ENCODE peak calls at places on chromosomes 7 and 10, in eight cellular contexts. K is stomach, V is HepG2, P is heart left ventricle, A is A549, Y is ovary, G is HCT116, F is tibial nerve. C is an unnamed sample.

GRCh38 chr7:85528581-85528980 is 341.7 kb upstream of the SEMA3D start:
- DNase-seq in K (no peak), V (no peak), P (no peak), A (no peak), Y (no peak), G (no peak), F (no peak), C (no peak)

GRCh38 chr7:32217841-32218467 is 147.7 kb upstream of the PDE1C start:
- DNase-seq in K (no peak), V (no peak), P (no peak), A (no peak), Y (no peak), G (no peak), F (no peak), C (no peak)

GRCh38 chr7:30207376-30207775 is 72.6 kb downstream of the MTURN start:
- DNase-seq in K (no peak), V (no peak), P (no peak), A (no peak), Y (no peak), G (no peak), F (no peak), C (no peak)

GRCh38 chr10:8283986-8284385 is 229.5 kb downstream of the GATA3 start:
- DNase-seq in K (no peak), V (no peak), P (no peak), A (no peak), Y (no peak), G (no peak), F (no peak), C (no peak)

GRCh38 chr7:128792471-128793183 is 859 bp downstream of the CCDC136 start:
- DNase-seq in K (no peak), V (no peak), P (no peak), A (no peak), Y (no peak), G (no peak), F (no peak), C (no peak)

GRCh38 chr7:117323877-117324699 is 1.2 kb upstream of the WNT2 start:
- DNase-seq in K (no peak), V (no peak), P (peak), A (peak), Y (peak), G (no peak), F (peak), C (no peak)

GRCh38 chr10:96257944-96258343 is 13.4 kb downstream of the BLNK start:
- DNase-seq in K (no peak), V (no peak), P (no peak), A (no peak), Y (no peak), G (no peak), F (peak), C (peak)

GRCh38 chr10:7098160-7098762 is 312.6 kb downstream of the SFMBT2 start:
- DNase-seq in K (no peak), V (no peak), P (no peak), A (no peak), Y (no peak), G (no peak), F (no peak), C (no peak)

GRCh38 chr10:70604106-70604505 is 1.6 kb upstream of the PRF1 start:
- DNase-seq in K (no peak), V (no peak), P (no peak), A (no peak), Y (no peak), G (no peak), F (no peak), C (no peak)

GRCh38 chr10:16049050-16049449 is 188.7 kb upstream of the MINDY3 start:
- DNase-seq in K (no peak), V (no peak), P (no peak), A (peak), Y (no peak), G (no peak), F (no peak), C (no peak)

GRCh38 chr10:85317827-85318226 is 989.4 kb downstream of the CCSER2 start:
- DNase-seq in K (no peak), V (no peak), P (no peak), A (no peak), Y (no peak), G (no peak), F (no peak), C (no peak)

GRCh38 chr7:79495544-79496272 is 42.2 kb upstream of the MAGI2 start:
- DNase-seq in K (no peak), V (no peak), P (no peak), A (no peak), Y (no peak), G (no peak), F (no peak), C (no peak)

GRCh38 chr7:95055295-95055694 is 147.9 kb downstream of the PPP1R9A start:
- DNase-seq in K (no peak), V (no peak), P (no peak), A (no peak), Y (no peak), G (no peak), F (no peak), C (no peak)

GRCh38 chr10:13382759-13383753 is 35.0 kb upstream of the SEPHS1 start:
- DNase-seq in K (peak), V (no peak), P (no peak), A (no peak), Y (no peak), G (no peak), F (no peak), C (peak)

GRCh38 chr10:101450277-101451080 is 96.5 kb downstream of the BTRC start:
- DNase-seq in K (no peak), V (no peak), P (no peak), A (no peak), Y (no peak), G (no peak), F (no peak), C (no peak)

GRCh38 chr10:126224967-126225671 is 163.2 kb downstream of the ADAM12 start:
- DNase-seq in K (no peak), V (no peak), P (no peak), A (no peak), Y (no peak), G (no peak), F (no peak), C (no peak)

GRCh38 chr10:132679640-132680039 is 106.3 kb downstream of the NKX6-2 start:
- DNase-seq in K (no peak), V (no peak), P (no peak), A (no peak), Y (peak), G (no peak), F (no peak), C (no peak)

GRCh38 chr7:137986252-137987010 is 15.5 kb downstream of the CREB3L2 start:
- DNase-seq in K (peak), V (peak), P (no peak), A (no peak), Y (peak), G (no peak), F (peak), C (no peak)

GRCh38 chr10:5628366-5628765 is 38.0 kb downstream of the ASB13 start:
- DNase-seq in K (no peak), V (no peak), P (peak), A (no peak), Y (peak), G (no peak), F (no peak), C (no peak)

GRCh38 chr10:31353574-31353973 is 34.6 kb downstream of the ZEB1 start:
- DNase-seq in K (no peak), V (peak), P (no peak), A (peak), Y (no peak), G (peak), F (no peak), C (no peak)

GRCh38 chr7:108266489-108266888 is 136.3 kb upstream of the LAMB4 start:
- DNase-seq in K (no peak), V (no peak), P (no peak), A (no peak), Y (no peak), G (no peak), F (no peak), C (no peak)

GRCh38 chr10:102268333-102268999 is 23.1 kb downstream of the GBF1 start:
- DNase-seq in K (no peak), V (no peak), P (no peak), A (no peak), Y (no peak), G (no peak), F (no peak), C (no peak)

GRCh38 chr7:17855202-17855601 is 85.1 kb downstream of the SNX13 start:
- DNase-seq in K (no peak), V (no peak), P (no peak), A (no peak), Y (no peak), G (no peak), F (no peak), C (no peak)

GRCh38 chr7:50304911-50305621 is 550 bp downstream of the IKZF1 start:
- DNase-seq in K (no peak), V (no peak), P (no peak), A (no peak), Y (no peak), G (no peak), F (no peak), C (peak)

GRCh38 chr7:110442386-110442837 is 648.5 kb upstream of the LRRN3 start:
- DNase-seq in K (peak), V (peak), P (no peak), A (peak), Y (no peak), G (peak), F (no peak), C (peak)

GRCh38 chr7:74228951-74229900 is 19.4 kb downstream of the LAT2 start:
- DNase-seq in K (no peak), V (no peak), P (no peak), A (no peak), Y (no peak), G (no peak), F (no peak), C (no peak)

GRCh38 chr7:142556745-142557144 is 192.5 kb upstream of the PRSS1 start:
- DNase-seq in K (peak), V (peak), P (no peak), A (peak), Y (no peak), G (peak), F (peak), C (peak)

GRCh38 chr7:114977277-114977676 is 55.4 kb downstream of the MDFIC start:
- DNase-seq in K (no peak), V (no peak), P (no peak), A (no peak), Y (no peak), G (no peak), F (no peak), C (no peak)

GRCh38 chr7:112572669-112573301 is 92.0 kb downstream of the LSMEM1 start:
- DNase-seq in K (no peak), V (peak), P (no peak), A (no peak), Y (no peak), G (no peak), F (no peak), C (peak)

GRCh38 chr7:54769203-54769602 is 10.2 kb upstream of the SEC61G start:
- DNase-seq in K (no peak), V (no peak), P (no peak), A (no peak), Y (no peak), G (no peak), F (no peak), C (no peak)

GRCh38 chr7:81887098-81887497 is 117.3 kb upstream of the HGF start:
- DNase-seq in K (no peak), V (no peak), P (no peak), A (no peak), Y (no peak), G (no peak), F (no peak), C (no peak)

GRCh38 chr10:119724630-119725549 is 960 bp upstream of the INPP5F start:
- DNase-seq in K (no peak), V (peak), P (no peak), A (no peak), Y (no peak), G (no peak), F (peak), C (peak)

GRCh38 chr7:19982841-19983835 is 209.7 kb upstream of the TMEM196 start:
- DNase-seq in K (no peak), V (peak), P (no peak), A (peak), Y (peak), G (peak), F (peak), C (peak)

GRCh38 chr10:132876131-132876860 is 66.1 kb downstream of the CFAP46 start:
- DNase-seq in K (peak), V (no peak), P (peak), A (no peak), Y (peak), G (no peak), F (no peak), C (no peak)

GRCh38 chr7:27873981-27874957 is 134.3 kb downstream of the TAX1BP1 start:
- DNase-seq in K (peak), V (no peak), P (peak), A (peak), Y (no peak), G (no peak), F (peak), C (peak)

GRCh38 chr10:74913321-74913980 is 87.1 kb downstream of the KAT6B start:
- DNase-seq in K (no peak), V (no peak), P (no peak), A (no peak), Y (no peak), G (no peak), F (no peak), C (no peak)

GRCh38 chr7:4753610-4754432 is 21.6 kb upstream of the AP5Z1 start:
- DNase-seq in K (peak), V (peak), P (peak), A (peak), Y (peak), G (peak), F (peak), C (peak)

GRCh38 chr7:114818501-114818900 is 103.4 kb upstream of the MDFIC start:
- DNase-seq in K (no peak), V (no peak), P (no peak), A (peak), Y (no peak), G (peak), F (no peak), C (no peak)

GRCh38 chr7:40749877-40750276 is 615.1 kb downstream of the SUGCT start:
- DNase-seq in K (no peak), V (no peak), P (no peak), A (no peak), Y (no peak), G (no peak), F (no peak), C (no peak)

GRCh38 chr10:341081-341740 is 206.0 kb downstream of the ZMYND11 start:
- DNase-seq in K (no peak), V (no peak), P (no peak), A (no peak), Y (no peak), G (no peak), F (no peak), C (no peak)
- TF ChIP-seq POLR2A in K (no peak), V (no peak), P (no peak), A (no peak), Y (no peak), G (no peak), F (no peak), C (no peak)

DNA sequence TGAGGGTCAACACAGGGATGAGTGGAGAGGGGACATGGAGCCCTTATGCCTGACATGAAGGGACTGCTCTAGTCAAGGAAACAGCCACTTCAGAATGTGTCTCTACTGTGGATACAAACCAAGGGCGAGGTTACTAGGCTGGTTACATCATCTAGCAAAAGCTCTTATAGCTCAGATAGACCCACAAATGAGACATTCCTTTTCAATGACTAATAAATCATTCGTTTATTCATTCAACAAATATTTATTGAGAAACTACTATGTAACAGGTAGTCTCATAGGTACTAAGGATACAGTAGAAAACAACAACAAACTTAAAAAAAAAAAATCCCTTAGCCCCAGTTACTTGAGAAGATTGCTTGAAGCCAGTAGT is 219.5 kb downstream of the KIAA1217 start:
- DNase-seq in K (no peak), V (no peak), P (no peak), A (peak), Y (no peak), G (peak), F (no peak), C (no peak)
- H3K27ac ChIP-seq in K (no peak), V (no peak), P (no peak), A (no peak), Y (no peak), G (no peak), F (no peak), C (no peak)

GRCh38 chr10:18469125-18469524 is 182.3 kb downstream of the NSUN6 start:
- DNase-seq in K (no peak), V (no peak), P (no peak), A (no peak), Y (no peak), G (no peak), F (no peak), C (no peak)
- TF ChIP-seq CTCF in K (no peak), V (no peak), P (no peak), A (no peak), Y (no peak), G (no peak), F (no peak), C (no peak)

GRCh38 chr7:44801890-44802289 is 5.4 kb downstream of the PPIA start:
- DNase-seq in K (no peak), V (no peak), P (no peak), A (no peak), Y (no peak), G (no peak), F (no peak), C (no peak)

GRCh38 chr7:44799939-44800338 is 3.5 kb downstream of the PPIA start:
- DNase-seq in K (no peak), V (no peak), P (no peak), A (no peak), Y (no peak), G (no peak), F (no peak), C (no peak)

GRCh38 chr7:44798649-44799275 is 2.3 kb downstream of the PPIA start:
- DNase-seq in K (no peak), V (no peak), P (no peak), A (no peak), Y (no peak), G (no peak), F (no peak), C (no peak)

GRCh38 chr7:44805950-44806349 is 9.5 kb downstream of the PPIA start:
- DNase-seq in K (no peak), V (no peak), P (no peak), A (no peak), Y (no peak), G (no peak), F (no peak), C (no peak)

GRCh38 chr7:44802418-44803025 is 6.0 kb downstream of the PPIA start:
- DNase-seq in K (no peak), V (no peak), P (no peak), A (no peak), Y (no peak), G (no peak), F (no peak), C (no peak)
- TF ChIP-seq POLR2A in K (no peak), V (peak), P (no peak), A (no peak), Y (no peak), G (no peak), F (no peak), C (no peak)